ENCODE peak calls at places on chromosomes 7 and 10, in nine cellular contexts. One of them, this sample, is unnamed.

GRCh38 chr7:88432321-88432720 is 125.6 kb upstream of the STEAP4 start:
- DNase-seq in GM18507: no peak
- DNase-seq in A549: no peak
- DNase-seq in right cardiac atrium: no peak
- DNase-seq in GF-D8: no peak
- DNase-seq in dorsolateral prefrontal cortex: no peak
- DNase-seq in astrocyte of the spinal cord: no peak
- DNase-seq in stimulated activated CD4-positive, alpha-beta T cell treated with anti-CD3 and anti-CD28 coated beads, TNF-alpha, amount 100 ng/mL, for 4 hours: no peak
- DNase-seq in fibroblast of pulmonary artery: no peak
- DNase-seq in this sample: no peak

GRCh38 chr7:116173051-116174028 is 37.0 kb upstream of the TES start:
- DNase-seq in GM18507: no peak
- DNase-seq in A549: peak
- DNase-seq in right cardiac atrium: no peak
- DNase-seq in GF-D8: no peak
- DNase-seq in dorsolateral prefrontal cortex: no peak
- DNase-seq in astrocyte of the spinal cord: peak
- DNase-seq in stimulated activated CD4-positive, alpha-beta T cell treated with anti-CD3 and anti-CD28 coated beads, TNF-alpha, amount 100 ng/mL, for 4 hours: no peak
- DNase-seq in fibroblast of pulmonary artery: peak
- DNase-seq in this sample: no peak

GRCh38 chr7:38060116-38060515 is 117.9 kb upstream of the STARD3NL start:
- DNase-seq in GM18507: no peak
- DNase-seq in A549: no peak
- DNase-seq in right cardiac atrium: no peak
- DNase-seq in GF-D8: no peak
- DNase-seq in dorsolateral prefrontal cortex: no peak
- DNase-seq in astrocyte of the spinal cord: no peak
- DNase-seq in stimulated activated CD4-positive, alpha-beta T cell treated with anti-CD3 and anti-CD28 coated beads, TNF-alpha, amount 100 ng/mL, for 4 hours: no peak
- DNase-seq in fibroblast of pulmonary artery: no peak
- DNase-seq in this sample: no peak

GRCh38 chr10:133161486-133162051 is 1.6 kb downstream of the KNDC1 start:
- DNase-seq in GM18507: no peak
- DNase-seq in A549: no peak
- DNase-seq in right cardiac atrium: no peak
- DNase-seq in GF-D8: no peak
- DNase-seq in dorsolateral prefrontal cortex: peak
- DNase-seq in astrocyte of the spinal cord: no peak
- DNase-seq in stimulated activated CD4-positive, alpha-beta T cell treated with anti-CD3 and anti-CD28 coated beads, TNF-alpha, amount 100 ng/mL, for 4 hours: no peak
- DNase-seq in fibroblast of pulmonary artery: no peak
- DNase-seq in this sample: no peak

GRCh38 chr10:34273340-34273739 is 541.8 kb downstream of the PARD3 start:
- DNase-seq in GM18507: no peak
- DNase-seq in A549: no peak
- DNase-seq in right cardiac atrium: no peak
- DNase-seq in GF-D8: no peak
- DNase-seq in dorsolateral prefrontal cortex: no peak
- DNase-seq in astrocyte of the spinal cord: no peak
- DNase-seq in stimulated activated CD4-positive, alpha-beta T cell treated with anti-CD3 and anti-CD28 coated beads, TNF-alpha, amount 100 ng/mL, for 4 hours: no peak
- DNase-seq in fibroblast of pulmonary artery: no peak
- DNase-seq in this sample: no peak

GRCh38 chr7:22849158-22849557 is 26.5 kb upstream of the TOMM7 start:
- DNase-seq in GM18507: no peak
- DNase-seq in A549: no peak
- DNase-seq in right cardiac atrium: no peak
- DNase-seq in GF-D8: no peak
- DNase-seq in dorsolateral prefrontal cortex: no peak
- DNase-seq in astrocyte of the spinal cord: no peak
- DNase-seq in stimulated activated CD4-positive, alpha-beta T cell treated with anti-CD3 and anti-CD28 coated beads, TNF-alpha, amount 100 ng/mL, for 4 hours: no peak
- DNase-seq in fibroblast of pulmonary artery: no peak
- DNase-seq in this sample: no peak

GRCh38 chr7:152602962-152603361 is 73.0 kb downstream of the XRCC2 start:
- DNase-seq in GM18507: no peak
- DNase-seq in A549: no peak
- DNase-seq in right cardiac atrium: no peak
- DNase-seq in GF-D8: no peak
- DNase-seq in dorsolateral prefrontal cortex: no peak
- DNase-seq in astrocyte of the spinal cord: no peak
- DNase-seq in stimulated activated CD4-positive, alpha-beta T cell treated with anti-CD3 and anti-CD28 coated beads, TNF-alpha, amount 100 ng/mL, for 4 hours: no peak
- DNase-seq in fibroblast of pulmonary artery: peak
- DNase-seq in this sample: no peak

GRCh38 chr10:97548828-97549455 is 23.6 kb upstream of the ANKRD2 start:
- DNase-seq in GM18507: no peak
- DNase-seq in A549: no peak
- DNase-seq in right cardiac atrium: no peak
- DNase-seq in GF-D8: no peak
- DNase-seq in dorsolateral prefrontal cortex: no peak
- DNase-seq in astrocyte of the spinal cord: no peak
- DNase-seq in stimulated activated CD4-positive, alpha-beta T cell treated with anti-CD3 and anti-CD28 coated beads, TNF-alpha, amount 100 ng/mL, for 4 hours: no peak
- DNase-seq in fibroblast of pulmonary artery: no peak
- DNase-seq in this sample: no peak

This sample was measured in nucleus accumbens.